ENCODE peak calls at places on chromosomes 13 and 19, in six cellular contexts. One of them, this sample, is unnamed.

GRCh38 chr19:13850910-13851753 is 25.8 kb upstream of the NANOS3 start:
- DNase-seq in Kasumi-1: no peak
- DNase-seq in epithelial cell of esophagus: peak
- DNase-seq in colonic mucosa: peak
- DNase-seq in NCI-H2081: no peak
- DNase-seq in activated naive CD8-positive, alpha-beta T cell treated with anti-CD3 and anti-CD28 coated beads for 36 hours: peak
- DNase-seq in this sample: no peak

GRCh38 chr13:49859568-49859967 is 67.1 kb upstream of the KPNA3 start:
- DNase-seq in colonic mucosa: no peak
- DNase-seq in epithelial cell of esophagus: peak
- DNase-seq in NCI-H2081: no peak
- DNase-seq in Kasumi-1: no peak
- DNase-seq in activated naive CD8-positive, alpha-beta T cell treated with anti-CD3 and anti-CD28 coated beads for 36 hours: no peak
- DNase-seq in this sample: no peak

GRCh38 chr13:76852991-76853390 is 33.2 kb downstream of the KCTD12 start:
- DNase-seq in NCI-H2081: no peak
- DNase-seq in Kasumi-1: no peak
- DNase-seq in activated naive CD8-positive, alpha-beta T cell treated with anti-CD3 and anti-CD28 coated beads for 36 hours: no peak
- DNase-seq in epithelial cell of esophagus: peak
- DNase-seq in colonic mucosa: no peak
- DNase-seq in this sample: no peak

GRCh38 chr13:47796816-47797215 is 204.3 kb downstream of the SUCLA2 start:
- DNase-seq in Kasumi-1: no peak
- DNase-seq in activated naive CD8-positive, alpha-beta T cell treated with anti-CD3 and anti-CD28 coated beads for 36 hours: no peak
- DNase-seq in epithelial cell of esophagus: no peak
- DNase-seq in colonic mucosa: no peak
- DNase-seq in NCI-H2081: no peak
- DNase-seq in this sample: no peak

GRCh38 chr13:102090532-102090931 is 311.3 kb downstream of the FGF14 start:
- DNase-seq in Kasumi-1: no peak
- DNase-seq in activated naive CD8-positive, alpha-beta T cell treated with anti-CD3 and anti-CD28 coated beads for 36 hours: no peak
- DNase-seq in epithelial cell of esophagus: no peak
- DNase-seq in colonic mucosa: no peak
- DNase-seq in NCI-H2081: no peak
- DNase-seq in this sample: no peak

GRCh38 chr19:22532388-22533310 is 101.5 kb upstream of the ZNF492 start:
- DNase-seq in Kasumi-1: no peak
- DNase-seq in colonic mucosa: peak
- DNase-seq in epithelial cell of esophagus: no peak
- DNase-seq in NCI-H2081: no peak
- DNase-seq in activated naive CD8-positive, alpha-beta T cell treated with anti-CD3 and anti-CD28 coated beads for 36 hours: no peak
- DNase-seq in this sample: no peak

GRCh38 chr13:24664726-24665409 is 15.3 kb upstream of the ATP12A start:
- DNase-seq in Kasumi-1: no peak
- DNase-seq in activated naive CD8-positive, alpha-beta T cell treated with anti-CD3 and anti-CD28 coated beads for 36 hours: no peak
- DNase-seq in NCI-H2081: no peak
- DNase-seq in epithelial cell of esophagus: peak
- DNase-seq in colonic mucosa: no peak
- DNase-seq in this sample: no peak

GRCh38 chr13:111110054-111110453 is 5.1 kb upstream of the ARHGEF7 start:
- DNase-seq in activated naive CD8-positive, alpha-beta T cell treated with anti-CD3 and anti-CD28 coated beads for 36 hours: no peak
- DNase-seq in Kasumi-1: no peak
- DNase-seq in epithelial cell of esophagus: no peak
- DNase-seq in NCI-H2081: no peak
- DNase-seq in colonic mucosa: no peak
- DNase-seq in this sample: no peak

GRCh38 chr19:2083174-2083854 is 12.8 kb downstream of the MOB3A start:
- DNase-seq in colonic mucosa: no peak
- DNase-seq in NCI-H2081: peak
- DNase-seq in Kasumi-1: peak
- DNase-seq in epithelial cell of esophagus: no peak
- DNase-seq in activated naive CD8-positive, alpha-beta T cell treated with anti-CD3 and anti-CD28 coated beads for 36 hours: peak
- DNase-seq in this sample: peak

GRCh38 chr13:21580736-21581135 is 23.2 kb downstream of the MICU2 start:
- DNase-seq in epithelial cell of esophagus: peak
- DNase-seq in colonic mucosa: no peak
- DNase-seq in activated naive CD8-positive, alpha-beta T cell treated with anti-CD3 and anti-CD28 coated beads for 36 hours: no peak
- DNase-seq in NCI-H2081: no peak
- DNase-seq in Kasumi-1: no peak
- DNase-seq in this sample: no peak

GRCh38 chr19:42315024-42315423 is 1.9 kb downstream of the TMEM145 start:
- DNase-seq in colonic mucosa: no peak
- DNase-seq in epithelial cell of esophagus: no peak
- DNase-seq in NCI-H2081: no peak
- DNase-seq in activated naive CD8-positive, alpha-beta T cell treated with anti-CD3 and anti-CD28 coated beads for 36 hours: no peak
- DNase-seq in Kasumi-1: no peak
- DNase-seq in this sample: no peak

GRCh38 chr19:34851277-34851804 is 75.4 kb upstream of the ZNF30 start:
- DNase-seq in Kasumi-1: no peak
- DNase-seq in epithelial cell of esophagus: peak
- DNase-seq in activated naive CD8-positive, alpha-beta T cell treated with anti-CD3 and anti-CD28 coated beads for 36 hours: no peak
- DNase-seq in NCI-H2081: no peak
- DNase-seq in colonic mucosa: no peak
- DNase-seq in this sample: no peak

GRCh38 chr19:43532571-43532961 is 422 bp upstream of the ZNF575 start:
- DNase-seq in NCI-H2081: no peak
- DNase-seq in activated naive CD8-positive, alpha-beta T cell treated with anti-CD3 and anti-CD28 coated beads for 36 hours: no peak
- DNase-seq in epithelial cell of esophagus: no peak
- DNase-seq in colonic mucosa: peak
- DNase-seq in Kasumi-1: peak
- DNase-seq in this sample: no peak

GRCh38 chr19:47661161-47661560 is 52.1 kb upstream of the EHD2 start:
- DNase-seq in Kasumi-1: no peak
- DNase-seq in epithelial cell of esophagus: no peak
- DNase-seq in activated naive CD8-positive, alpha-beta T cell treated with anti-CD3 and anti-CD28 coated beads for 36 hours: no peak
- DNase-seq in colonic mucosa: no peak
- DNase-seq in NCI-H2081: no peak
- DNase-seq in this sample: no peak

GRCh38 chr13:113856716-113857065 is 7.2 kb downstream of the GAS6 start:
- DNase-seq in colonic mucosa: peak
- DNase-seq in epithelial cell of esophagus: no peak
- DNase-seq in Kasumi-1: no peak
- DNase-seq in NCI-H2081: no peak
- DNase-seq in activated naive CD8-positive, alpha-beta T cell treated with anti-CD3 and anti-CD28 coated beads for 36 hours: no peak
- DNase-seq in this sample: no peak